ENCODE peak calls at places on chromosomes 5 and 9, in nine cellular contexts. One of them, this sample, is unnamed.

GRCh38 chr9:70601000-70601929 is 186.8 kb upstream of the KLF9 start:
- DNase-seq in transverse colon: peak
- DNase-seq in body of pancreas: peak
- DNase-seq in heart right ventricle: peak
- DNase-seq in K562: no peak
- DNase-seq in kidney: peak
- DNase-seq in PC-3: peak
- DNase-seq in cardiac muscle cell: peak
- DNase-seq in RWPE2: no peak
- DNase-seq in this sample: peak

GRCh38 chr5:104189909-104190308 is 627.3 kb upstream of the NUDT12 start:
- DNase-seq in cardiac muscle cell: peak
- DNase-seq in transverse colon: no peak
- DNase-seq in body of pancreas: no peak
- DNase-seq in RWPE2: no peak
- DNase-seq in kidney: no peak
- DNase-seq in K562: peak
- DNase-seq in heart right ventricle: no peak
- DNase-seq in PC-3: peak
- DNase-seq in this sample: no peak

GRCh38 chr5:1772634-1773033 is 27.0 kb downstream of the MRPL36 start:
- DNase-seq in RWPE2: no peak
- DNase-seq in body of pancreas: no peak
- DNase-seq in cardiac muscle cell: peak
- DNase-seq in transverse colon: no peak
- DNase-seq in kidney: no peak
- DNase-seq in heart right ventricle: no peak
- DNase-seq in K562: no peak
- DNase-seq in PC-3: peak
- DNase-seq in this sample: no peak

GRCh38 chr9:86546712-86547111 is 192.5 kb upstream of the TUT7 start:
- DNase-seq in body of pancreas: no peak
- DNase-seq in RWPE2: no peak
- DNase-seq in cardiac muscle cell: no peak
- DNase-seq in PC-3: no peak
- DNase-seq in K562: no peak
- DNase-seq in heart right ventricle: peak
- DNase-seq in transverse colon: no peak
- DNase-seq in kidney: no peak
- DNase-seq in this sample: no peak

GRCh38 chr9:138103111-138103823 is 225.7 kb downstream of the CACNA1B start:
- DNase-seq in PC-3: no peak
- DNase-seq in kidney: peak
- DNase-seq in cardiac muscle cell: no peak
- DNase-seq in heart right ventricle: no peak
- DNase-seq in body of pancreas: no peak
- DNase-seq in transverse colon: no peak
- DNase-seq in K562: no peak
- DNase-seq in RWPE2: no peak
- DNase-seq in this sample: peak

GRCh38 chr5:13212843-13213242 is 731.6 kb downstream of the DNAH5 start:
- DNase-seq in PC-3: no peak
- DNase-seq in K562: no peak
- DNase-seq in kidney: no peak
- DNase-seq in RWPE2: no peak
- DNase-seq in body of pancreas: no peak
- DNase-seq in cardiac muscle cell: no peak
- DNase-seq in heart right ventricle: no peak
- DNase-seq in transverse colon: no peak
- DNase-seq in this sample: no peak

GRCh38 chr5:87154191-87154590 is 113.5 kb upstream of the RASA1 start:
- DNase-seq in cardiac muscle cell: no peak
- DNase-seq in transverse colon: no peak
- DNase-seq in body of pancreas: no peak
- DNase-seq in RWPE2: no peak
- DNase-seq in heart right ventricle: no peak
- DNase-seq in PC-3: no peak
- DNase-seq in kidney: no peak
- DNase-seq in K562: no peak
- DNase-seq in this sample: no peak

GRCh38 chr5:75566710-75567309 is 44.4 kb upstream of the ANKDD1B start:
- DNase-seq in RWPE2: no peak
- DNase-seq in transverse colon: no peak
- DNase-seq in body of pancreas: peak
- DNase-seq in K562: peak
- DNase-seq in kidney: no peak
- DNase-seq in PC-3: peak
- DNase-seq in heart right ventricle: no peak
- DNase-seq in cardiac muscle cell: peak
- DNase-seq in this sample: no peak

GRCh38 chr9:89602978-89603628 is 1.7 kb upstream of the GADD45G start:
- DNase-seq in heart right ventricle: peak
- DNase-seq in PC-3: peak
- DNase-seq in transverse colon: peak
- DNase-seq in kidney: peak
- DNase-seq in body of pancreas: peak
- DNase-seq in cardiac muscle cell: peak
- DNase-seq in K562: peak
- DNase-seq in RWPE2: peak
- DNase-seq in this sample: peak

GRCh38 chr5:175741556-175741955 is 83.7 kb downstream of the HRH2 start:
- DNase-seq in body of pancreas: no peak
- DNase-seq in cardiac muscle cell: no peak
- DNase-seq in heart right ventricle: no peak
- DNase-seq in RWPE2: no peak
- DNase-seq in PC-3: no peak
- DNase-seq in kidney: no peak
- DNase-seq in transverse colon: no peak
- DNase-seq in K562: no peak
- DNase-seq in this sample: no peak

GRCh38 chr5:127290019-127290945 is at the start of gene MEGF10:
- DNase-seq in RWPE2: no peak
- DNase-seq in transverse colon: peak
- DNase-seq in PC-3: peak
- DNase-seq in kidney: no peak
- DNase-seq in body of pancreas: peak
- DNase-seq in heart right ventricle: peak
- DNase-seq in K562: peak
- DNase-seq in cardiac muscle cell: peak
- DNase-seq in this sample: peak

GRCh38 chr5:140035881-140036280 is 7.2 kb downstream of the NRG2 start:
- DNase-seq in K562: no peak
- DNase-seq in PC-3: no peak
- DNase-seq in cardiac muscle cell: no peak
- DNase-seq in kidney: no peak
- DNase-seq in heart right ventricle: no peak
- DNase-seq in RWPE2: no peak
- DNase-seq in body of pancreas: no peak
- DNase-seq in transverse colon: no peak
- DNase-seq in this sample: no peak

GRCh38 chr5:77306531-77306930 is 96.1 kb downstream of the PDE8B start:
- DNase-seq in RWPE2: no peak
- DNase-seq in K562: no peak
- DNase-seq in transverse colon: no peak
- DNase-seq in heart right ventricle: no peak
- DNase-seq in PC-3: no peak
- DNase-seq in body of pancreas: no peak
- DNase-seq in kidney: no peak
- DNase-seq in cardiac muscle cell: no peak
- DNase-seq in this sample: no peak

GRCh38 chr5:180329138-180329435 is 24.0 kb downstream of the GFPT2 start:
- DNase-seq in body of pancreas: no peak
- DNase-seq in transverse colon: no peak
- DNase-seq in cardiac muscle cell: no peak
- DNase-seq in heart right ventricle: no peak
- DNase-seq in kidney: peak
- DNase-seq in PC-3: no peak
- DNase-seq in RWPE2: no peak
- DNase-seq in K562: no peak
- DNase-seq in this sample: no peak

GRCh38 chr5:180330270-180330648 is 22.9 kb downstream of the GFPT2 start:
- DNase-seq in RWPE2: no peak
- DNase-seq in kidney: no peak
- DNase-seq in PC-3: no peak
- DNase-seq in transverse colon: no peak
- DNase-seq in heart right ventricle: no peak
- DNase-seq in cardiac muscle cell: no peak
- DNase-seq in body of pancreas: no peak
- DNase-seq in K562: no peak
- DNase-seq in this sample: no peak

GRCh38 chr5:180330810-180331646 is 22.1 kb downstream of the GFPT2 start:
- DNase-seq in cardiac muscle cell: peak
- DNase-seq in K562: no peak
- DNase-seq in transverse colon: peak
- DNase-seq in RWPE2: peak
- DNase-seq in kidney: peak
- DNase-seq in PC-3: peak
- DNase-seq in heart right ventricle: no peak
- DNase-seq in body of pancreas: peak
- DNase-seq in this sample: no peak

GRCh38 chr5:180328296-180329137 is 24.6 kb downstream of the GFPT2 start:
- DNase-seq in cardiac muscle cell: peak
- DNase-seq in PC-3: peak
- DNase-seq in transverse colon: peak
- DNase-seq in RWPE2: no peak
- DNase-seq in kidney: peak
- DNase-seq in body of pancreas: peak
- DNase-seq in heart right ventricle: peak
- DNase-seq in K562: peak
- DNase-seq in this sample: peak

DNA sequence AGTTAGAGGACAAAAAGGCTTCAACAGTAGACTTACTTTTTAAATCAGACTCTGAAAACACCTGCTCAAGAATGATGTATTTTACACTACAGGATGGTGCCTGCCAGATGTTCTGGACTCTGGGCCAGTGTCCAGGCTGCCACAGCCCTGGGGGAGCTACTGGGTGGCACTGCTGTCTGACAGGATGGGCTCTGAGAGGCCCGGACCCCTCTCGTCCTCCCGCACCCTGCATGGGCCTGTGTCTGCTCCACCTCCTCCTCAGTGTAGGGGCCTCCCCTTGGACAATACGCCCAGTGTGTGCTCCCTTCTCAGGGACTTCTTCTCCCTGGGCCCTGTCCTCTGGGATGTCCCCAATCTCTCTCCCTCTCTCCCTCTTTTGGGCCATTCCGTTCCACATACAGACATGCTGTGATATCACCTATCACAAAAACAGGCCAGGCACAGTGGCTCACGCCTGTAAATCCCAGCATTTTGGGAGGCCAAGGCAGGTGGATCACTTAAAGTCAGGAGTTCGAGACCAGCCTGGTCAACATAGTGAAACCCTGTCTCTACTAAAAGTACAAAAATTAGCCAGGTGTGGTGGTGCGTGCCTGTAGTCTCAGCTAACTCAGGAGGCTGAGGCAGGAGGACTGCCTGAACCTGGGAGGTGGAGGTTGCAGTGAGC is 23.4 kb downstream of the GFPT2 start:
- DNase-seq in K562: no peak
- DNase-seq in PC-3: no peak
- DNase-seq in cardiac muscle cell: no peak
- DNase-seq in kidney: peak
- DNase-seq in heart right ventricle: no peak
- DNase-seq in RWPE2: no peak
- DNase-seq in transverse colon: no peak
- DNase-seq in body of pancreas: no peak
- DNase-seq in this sample: no peak
- H3K27ac ChIP-seq in K562: no peak
- H3K27ac ChIP-seq in PC-3: peak
- H3K27ac ChIP-seq in cardiac muscle cell: no peak
- H3K27ac ChIP-seq in kidney: no peak
- H3K27ac ChIP-seq in heart right ventricle: peak
- H3K27ac ChIP-seq in RWPE2: peak
- H3K27ac ChIP-seq in transverse colon: peak
- H3K27ac ChIP-seq in body of pancreas: no peak
- H3K27ac ChIP-seq in this sample: peak

DNA sequence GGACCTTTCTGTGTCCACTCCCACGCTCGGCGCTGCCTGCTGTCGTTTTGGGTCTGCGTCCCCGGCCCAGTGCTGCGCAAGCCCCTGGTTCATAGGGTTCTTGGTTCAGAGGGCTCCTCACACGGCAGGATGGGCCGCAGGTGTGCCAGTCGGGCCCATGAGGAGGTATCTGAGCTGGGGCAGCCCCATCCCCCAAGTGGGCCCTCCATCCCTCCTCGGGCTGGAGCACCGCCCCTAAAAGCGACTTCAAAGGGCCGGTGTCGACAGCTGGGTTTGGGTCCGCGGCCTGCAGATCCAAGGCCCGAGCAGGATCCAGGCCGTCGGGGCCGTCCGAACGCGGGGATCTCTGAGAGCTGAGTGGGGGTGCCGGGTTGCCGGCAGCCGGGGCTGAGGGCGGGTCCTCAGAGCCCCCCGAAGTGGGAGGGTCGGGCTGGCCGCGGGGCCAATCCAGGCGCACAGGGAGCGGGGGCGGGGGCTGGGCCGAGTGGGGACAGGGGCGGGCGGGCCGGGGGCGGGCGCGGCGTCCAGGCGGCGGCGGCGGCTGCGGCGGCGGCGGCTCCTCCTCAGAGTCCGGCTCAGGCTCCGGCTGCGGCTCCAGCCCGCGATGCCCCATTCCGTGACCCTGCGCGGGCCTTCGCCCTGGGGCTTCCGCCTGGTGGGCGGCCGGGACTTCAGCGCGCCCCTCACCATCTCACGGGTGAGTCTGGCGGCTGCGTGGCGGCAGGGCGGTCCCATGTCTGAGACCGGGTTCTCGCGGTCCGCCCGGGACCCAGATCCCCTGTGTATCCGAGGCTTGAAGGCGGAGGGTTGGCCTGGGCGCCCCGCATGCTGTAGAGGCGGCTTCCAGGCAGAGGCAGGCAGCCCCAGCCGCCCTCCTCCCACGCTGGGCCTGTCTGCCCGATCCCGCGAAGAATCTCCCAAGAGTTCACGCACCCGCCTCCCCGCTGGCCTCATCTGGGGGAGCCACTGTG is at the start of gene PDLIM4:
- DNase-seq in transverse colon: peak
- DNase-seq in cardiac muscle cell: peak
- DNase-seq in K562: peak
- DNase-seq in RWPE2: peak
- DNase-seq in heart right ventricle: peak
- DNase-seq in body of pancreas: peak
- DNase-seq in kidney: peak
- DNase-seq in PC-3: no peak
- DNase-seq in this sample: peak
- H3K27ac ChIP-seq in transverse colon: peak
- H3K27ac ChIP-seq in cardiac muscle cell: no peak
- H3K27ac ChIP-seq in K562: peak
- H3K27ac ChIP-seq in RWPE2: peak
- H3K27ac ChIP-seq in heart right ventricle: peak
- H3K27ac ChIP-seq in body of pancreas: no peak
- H3K27ac ChIP-seq in kidney: peak
- H3K27ac ChIP-seq in PC-3: peak
- H3K27ac ChIP-seq in this sample: peak

GRCh38 chr9:91844170-91844569 is 105.9 kb downstream of the ROR2 start:
- DNase-seq in PC-3: no peak
- DNase-seq in transverse colon: peak
- DNase-seq in body of pancreas: peak
- DNase-seq in K562: no peak
- DNase-seq in kidney: no peak
- DNase-seq in heart right ventricle: peak
- DNase-seq in RWPE2: no peak
- DNase-seq in cardiac muscle cell: no peak
- DNase-seq in this sample: no peak
- H3K27ac ChIP-seq in PC-3: no peak
- H3K27ac ChIP-seq in transverse colon: peak
- H3K27ac ChIP-seq in body of pancreas: no peak
- H3K27ac ChIP-seq in K562: no peak
- H3K27ac ChIP-seq in kidney: no peak
- H3K27ac ChIP-seq in heart right ventricle: no peak
- H3K27ac ChIP-seq in RWPE2: no peak
- H3K27ac ChIP-seq in cardiac muscle cell: peak
- H3K27ac ChIP-seq in this sample: peak

GRCh38 chr5:150313921-150314716 is 11.4 kb upstream of the ARSI start:
- DNase-seq in heart right ventricle: no peak
- DNase-seq in transverse colon: no peak
- DNase-seq in body of pancreas: no peak
- DNase-seq in PC-3: no peak
- DNase-seq in K562: no peak
- DNase-seq in kidney: no peak
- DNase-seq in RWPE2: no peak
- DNase-seq in cardiac muscle cell: no peak
- DNase-seq in this sample: no peak
- H3K27ac ChIP-seq in heart right ventricle: no peak
- H3K27ac ChIP-seq in transverse colon: no peak
- H3K27ac ChIP-seq in body of pancreas: no peak
- H3K27ac ChIP-seq in PC-3: no peak
- H3K27ac ChIP-seq in K562: no peak
- H3K27ac ChIP-seq in kidney: no peak
- H3K27ac ChIP-seq in RWPE2: no peak
- H3K27ac ChIP-seq in cardiac muscle cell: no peak
- H3K27ac ChIP-seq in this sample: no peak